ENCODE peak calls at places on chromosome 17, in eight cellular contexts. K, X, B, A, J, W, G and V are unnamed samples. For H3K27me3, the result is how much of the 10 kb centered on the place peaks cover.

GRCh38 chr17:44216674-44217073 is 2.8 kb downstream of the UBTF start:
- DNase-seq in X (no peak), G (no peak), W (no peak), A (no peak), B (no peak), K (no peak), J (no peak), V (no peak)

GRCh38 chr17:57810740-57811632 is 38.9 kb downstream of the MRPS23 start:
- DNase-seq in W (no peak), B (no peak), G (no peak), K (peak), A (peak), J (peak), X (no peak), V (no peak)

GRCh38 chr17:67074781-67075180 is 30.4 kb downstream of the CACNG1 start:
- DNase-seq in X (no peak), A (no peak), W (no peak), B (no peak), K (no peak), J (no peak), G (no peak), V (no peak)

GRCh38 chr17:50146927-50147640 is 3.4 kb downstream of the PPP1R9B start:
- DNase-seq in K (no peak), X (no peak), G (no peak), B (no peak), W (no peak), J (no peak), A (no peak), V (no peak)

GRCh38 chr17:27553019-27553511 is 77.9 kb upstream of the LGALS9 start:
- DNase-seq in B (no peak), A (no peak), K (no peak), X (peak), J (no peak), W (no peak), G (no peak), V (no peak)

GRCh38 chr17:39400547-39401411 is 647 bp downstream of the FBXL20 start:
- DNase-seq in B (no peak), W (no peak), A (no peak), X (peak), G (peak), K (peak), J (no peak), V (no peak)

GRCh38 chr17:59154335-59154720 is 658 bp downstream of the SKA2 start:
- DNase-seq in B (no peak), W (no peak), G (peak), K (peak), A (no peak), X (peak), J (peak), V (no peak)

GRCh38 chr17:15655162-15655561 is 28.9 kb downstream of the TRIM16 start:
- DNase-seq in B (no peak), A (no peak), G (no peak), K (no peak), W (no peak), X (no peak), J (peak), V (no peak)

GRCh38 chr17:63185420-63185819 is 219.4 kb downstream of the TANC2 start:
- DNase-seq in W (no peak), A (no peak), J (no peak), B (no peak), X (no peak), G (no peak), K (no peak), V (no peak)

GRCh38 chr17:19707728-19708221 is 8.6 kb downstream of the SLC47A2 start:
- DNase-seq in K (peak), A (peak), X (no peak), J (no peak), W (no peak), B (no peak), G (no peak), V (no peak)

GRCh38 chr17:33519692-33520091 is 226.6 kb upstream of the ASIC2 start:
- DNase-seq in B (no peak), K (no peak), W (no peak), J (no peak), A (no peak), G (no peak), X (no peak), V (no peak)

GRCh38 chr17:42317256-42317966 is 29.1 kb downstream of the STAT5A start:
- DNase-seq in X (no peak), G (no peak), B (no peak), W (no peak), J (no peak), K (no peak), A (no peak), V (no peak)

GRCh38 chr17:77602883-77603640 is 355.4 kb upstream of the TNRC6C start:
- DNase-seq in J (no peak), K (peak), X (peak), A (peak), W (no peak), B (no peak), G (no peak), V (no peak)

GRCh38 chr17:78534492-78535284 is 42.5 kb downstream of the DNAH17 start:
- DNase-seq in G (no peak), K (no peak), A (no peak), J (no peak), W (no peak), B (no peak), X (peak), V (no peak)

GRCh38 chr17:47708864-47709541 is 15.0 kb downstream of the TBKBP1 start:
- DNase-seq in B (no peak), J (peak), K (peak), A (peak), X (no peak), G (no peak), W (no peak), V (no peak)

GRCh38 chr17:30433514-30433913 is 43.7 kb upstream of the GOSR1 start:
- DNase-seq in A (no peak), G (no peak), J (peak), X (no peak), K (no peak), W (peak), B (peak), V (peak)

GRCh38 chr17:21058098-21058893 is 15.5 kb upstream of the USP22 start:
- DNase-seq in A (peak), G (no peak), J (peak), X (no peak), W (no peak), K (no peak), B (no peak), V (no peak)

GRCh38 chr17:66518677-66519076 is 216.3 kb downstream of the PRKCA start:
- DNase-seq in K (no peak), X (no peak), G (no peak), A (no peak), W (no peak), J (no peak), B (no peak), V (no peak)

GRCh38 chr17:27793906-27794380 is 6.4 kb downstream of the NOS2 start:
- DNase-seq in G (no peak), B (no peak), J (no peak), A (no peak), K (no peak), W (no peak), X (no peak), V (no peak)

GRCh38 chr17:7561589-7562207 is at the start of gene SENP3:
- DNase-seq in B (peak), J (peak), W (peak), A (peak), X (peak), K (peak), G (peak), V (no peak)

GRCh38 chr17:4605826-4606225 is 21.5 kb downstream of the SMTNL2 start:
- DNase-seq in G (no peak), X (no peak), B (no peak), K (peak), J (no peak), W (no peak), A (no peak), V (no peak)

GRCh38 chr17:57350266-57350665 is 93.9 kb downstream of the MSI2 start:
- DNase-seq in B (no peak), J (no peak), A (no peak), X (no peak), K (peak), W (no peak), G (no peak), V (no peak)

GRCh38 chr17:29592850-29593545 is at the start of gene ANKRD13B:
- DNase-seq in A (no peak), X (peak), K (peak), B (no peak), J (no peak), W (no peak), G (peak), V (no peak)

GRCh38 chr17:29250666-29251065 is 4.0 kb downstream of the CRYBA1 start:
- DNase-seq in J (peak), K (no peak), G (no peak), A (no peak), B (peak), X (no peak), W (no peak), V (no peak)

GRCh38 chr17:28972437-28972836 is 21.1 kb upstream of the PHF12 start:
- DNase-seq in A (no peak), B (no peak), G (no peak), K (no peak), W (no peak), J (peak), X (no peak), V (no peak)

GRCh38 chr17:8488931-8489330 is 53.2 kb downstream of the NDEL1 start:
- DNase-seq in G (no peak), W (no peak), K (no peak), B (peak), A (no peak), X (peak), J (peak), V (peak)

GRCh38 chr17:50283246-50283645 is 9.0 kb downstream of the TMEM92 start:
- DNase-seq in K (no peak), X (no peak), W (no peak), J (no peak), G (no peak), B (no peak), A (no peak), V (no peak)

DNA sequence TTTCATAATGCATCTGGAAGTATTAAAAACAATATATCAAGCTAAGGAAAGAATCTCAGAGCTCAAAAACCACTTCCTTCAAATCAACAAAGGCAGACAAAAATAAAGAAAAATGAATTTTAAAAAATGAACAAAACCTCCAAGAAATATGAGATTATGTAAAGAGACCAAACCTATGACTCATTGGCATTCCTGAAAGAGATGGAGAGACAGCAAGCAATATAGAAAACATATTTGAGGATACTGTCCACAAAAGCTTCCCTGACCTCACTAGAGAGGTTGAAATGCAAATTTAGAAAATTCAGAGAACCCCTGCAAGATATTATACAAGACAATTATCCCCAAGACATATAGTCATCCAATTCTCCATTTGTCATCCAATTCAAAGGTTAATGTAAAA is 311.3 kb upstream of the SOX9 start:
- DNase-seq in X (no peak), J (no peak), A (no peak), G (no peak), B (no peak), K (no peak), W (no peak), V (no peak)
- TF ChIP-seq CTCF in X (no peak), J (no peak), A (no peak), G (no peak), B (no peak), K (no peak), W (no peak), V (no peak)

GRCh38 chr17:40445769-40446468 is 2.7 kb downstream of the IGFBP4 start:
- DNase-seq in K (no peak), J (no peak), W (no peak), G (no peak), X (no peak), A (no peak), B (no peak), V (no peak)
- H3K27me3 ChIP-seq in K (under half), J (under half), W (under half), G (under half), X (under half), A (under half), B (under half), V (under half)

DNA sequence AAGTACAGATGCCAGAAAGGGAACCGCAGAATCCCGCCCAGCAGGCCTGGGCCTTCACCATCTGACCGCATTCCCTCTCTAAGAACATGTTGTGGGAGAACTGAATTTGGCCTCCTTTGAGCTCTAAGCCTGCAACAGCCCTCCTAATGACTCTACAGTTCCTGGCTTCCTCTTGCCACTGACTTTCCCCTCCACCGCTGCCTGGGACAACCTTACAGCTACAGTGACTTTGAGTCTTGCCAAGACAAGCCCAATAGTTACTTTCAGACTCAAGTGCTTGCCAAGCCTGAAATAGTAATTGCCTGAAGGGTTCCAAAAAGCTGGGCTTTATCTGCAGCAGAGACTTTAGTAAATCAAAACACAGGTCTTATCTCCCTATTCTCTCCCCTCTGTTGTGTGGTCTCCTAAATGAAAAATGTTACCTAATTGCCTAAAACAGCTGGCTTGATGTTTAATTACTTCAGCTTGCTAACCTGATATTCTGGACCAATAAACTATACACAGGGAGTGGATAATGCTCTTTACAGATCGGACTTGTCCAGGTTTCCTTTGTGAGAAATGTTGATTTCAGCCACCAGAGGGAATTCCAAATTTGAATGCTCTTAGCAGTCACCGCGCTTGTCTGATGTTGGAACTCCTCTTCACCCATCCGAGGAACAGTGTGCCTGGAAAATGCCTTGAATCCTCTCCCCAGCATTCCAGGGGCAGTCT is 85.1 kb upstream of the TBX2 start:
- DNase-seq in B (no peak), J (peak), W (peak), A (no peak), K (peak), G (no peak), X (no peak), V (no peak)
- TF ChIP-seq CTCF in B (peak), J (peak), W (no peak), A (no peak), K (no peak), G (no peak), X (no peak), V (no peak)

DNA sequence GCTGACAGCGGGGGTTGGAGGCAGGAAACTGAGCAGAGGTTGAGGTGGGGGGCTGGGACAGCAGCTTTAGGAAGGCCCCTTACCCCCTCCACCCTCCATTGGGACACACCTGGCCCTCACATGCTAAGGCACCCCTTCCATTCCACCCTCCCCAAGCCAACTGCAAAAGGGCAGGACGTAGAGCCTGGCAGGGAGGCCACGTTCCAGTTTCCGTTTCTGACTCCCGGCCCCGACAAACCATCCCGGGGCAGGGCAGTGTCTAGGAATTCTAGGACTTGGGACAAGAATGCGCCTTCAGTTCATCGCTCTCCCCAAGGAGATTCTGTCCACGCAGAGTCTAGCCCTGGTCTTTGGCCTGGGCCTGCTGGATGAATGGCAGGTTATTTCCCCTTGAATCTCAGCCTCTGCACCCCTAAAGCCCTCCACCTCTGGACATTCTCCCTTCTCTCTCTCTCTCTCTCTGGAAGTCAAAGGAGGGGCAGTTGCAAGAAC is 1.7 kb downstream of the FOXJ1 start:
- DNase-seq in J (no peak), K (no peak), X (no peak), G (no peak), B (no peak), A (peak), W (no peak), V (no peak)
- H3K27me3 ChIP-seq in J (half or more), K (half or more), X (under half), G (under half), B (half or more), A (under half), W (half or more), V (under half)

GRCh38 chr17:81852237-81852636 is 8.1 kb downstream of the P4HB start:
- DNase-seq in A (no peak), K (no peak), W (no peak), B (no peak), X (no peak), G (no peak), J (no peak), V (no peak)

GRCh38 chr17:81858967-81859905 is 1.1 kb downstream of the P4HB start:
- DNase-seq in K (no peak), W (no peak), B (no peak), A (no peak), X (no peak), G (no peak), J (no peak), V (no peak)

GRCh38 chr17:81858170-81858966 is 2.0 kb downstream of the P4HB start:
- DNase-seq in X (no peak), G (no peak), J (no peak), K (no peak), A (no peak), W (no peak), B (no peak), V (no peak)

GRCh38 chr17:81851423-81851822 is 8.9 kb downstream of the P4HB start:
- DNase-seq in G (no peak), W (no peak), A (no peak), B (no peak), J (no peak), X (no peak), K (no peak), V (no peak)

GRCh38 chr17:81854974-81855774 is 5.2 kb downstream of the P4HB start:
- DNase-seq in B (no peak), G (no peak), X (no peak), W (no peak), A (no peak), K (no peak), J (peak), V (no peak)
- TF ChIP-seq CTCF in B (no peak), G (no peak), X (no peak), W (peak), A (peak), K (no peak), J (no peak), V (peak)

GRCh38 chr17:35350493-35350892 is 22.9 kb downstream of the SLFN11 start:
- DNase-seq in J (no peak), G (no peak), W (no peak), A (no peak), K (no peak), B (no peak), X (no peak), V (no peak)
- H3K27me3 ChIP-seq in J (under half), G (under half), W (under half), A (under half), K (under half), B (under half), X (under half), V (under half)

DNA sequence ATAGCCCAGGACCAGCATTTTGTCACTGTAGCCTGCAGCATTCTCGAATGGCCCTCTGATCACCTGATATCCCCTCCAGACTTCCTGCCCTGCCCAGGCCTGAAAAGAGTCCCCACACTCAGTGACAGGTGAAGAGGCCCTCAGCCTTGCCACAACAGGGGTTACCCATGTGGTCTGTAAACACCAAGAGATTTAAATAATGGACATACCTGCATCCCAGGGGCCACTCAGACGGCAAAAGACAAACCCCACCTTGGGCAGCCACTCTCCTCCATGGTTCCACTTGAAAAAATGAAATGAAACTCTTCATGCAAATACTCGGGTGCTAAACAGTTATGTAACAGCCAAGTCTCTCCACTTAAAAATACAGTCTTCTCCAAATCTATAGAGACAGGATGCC is 22.8 kb upstream of the PECAM1 start:
- DNase-seq in W (no peak), X (peak), A (no peak), K (no peak), G (no peak), J (no peak), B (no peak), V (no peak)
- TF ChIP-seq CTCF in W (no peak), X (no peak), A (no peak), K (no peak), G (no peak), J (no peak), B (no peak), V (no peak)